ENCODE peak calls at places on chromosome 5, in ten cellular contexts. One of them, this sample, is unnamed.

GRCh38 chr5:120446068-120446492 is 18.0 kb upstream of the PRR16 start:
- DNase-seq in foreskin keratinocyte: peak
- DNase-seq in A673: peak
- DNase-seq in astrocyte of the spinal cord: peak
- DNase-seq in AG10803: peak
- DNase-seq in endothelial cell: no peak
- DNase-seq in astrocyte of the cerebellum: peak
- DNase-seq in D721Med: no peak
- DNase-seq in neural progenitor cell: no peak
- DNase-seq in RWPE1: peak
- DNase-seq in this sample: peak

GRCh38 chr5:168916852-168917251 is 337.7 kb upstream of the PANK3 start:
- DNase-seq in endothelial cell: no peak
- DNase-seq in D721Med: no peak
- DNase-seq in neural progenitor cell: no peak
- DNase-seq in astrocyte of the cerebellum: no peak
- DNase-seq in RWPE1: peak
- DNase-seq in foreskin keratinocyte: peak
- DNase-seq in AG10803: peak
- DNase-seq in astrocyte of the spinal cord: no peak
- DNase-seq in A673: no peak
- DNase-seq in this sample: peak

GRCh38 chr5:122965111-122965510 is 71.4 kb downstream of the PPIC start:
- DNase-seq in AG10803: no peak
- DNase-seq in endothelial cell: no peak
- DNase-seq in A673: no peak
- DNase-seq in D721Med: no peak
- DNase-seq in astrocyte of the cerebellum: no peak
- DNase-seq in astrocyte of the spinal cord: no peak
- DNase-seq in foreskin keratinocyte: no peak
- DNase-seq in RWPE1: no peak
- DNase-seq in neural progenitor cell: peak
- DNase-seq in this sample: no peak

GRCh38 chr5:24245821-24246220 is 399.0 kb downstream of the CDH10 start:
- DNase-seq in A673: no peak
- DNase-seq in endothelial cell: no peak
- DNase-seq in astrocyte of the spinal cord: no peak
- DNase-seq in astrocyte of the cerebellum: no peak
- DNase-seq in RWPE1: no peak
- DNase-seq in D721Med: no peak
- DNase-seq in foreskin keratinocyte: no peak
- DNase-seq in neural progenitor cell: no peak
- DNase-seq in AG10803: no peak
- DNase-seq in this sample: no peak

GRCh38 chr5:54905246-54905770 is 80.1 kb downstream of the ESM1 start:
- DNase-seq in foreskin keratinocyte: no peak
- DNase-seq in RWPE1: no peak
- DNase-seq in A673: no peak
- DNase-seq in AG10803: peak
- DNase-seq in D721Med: no peak
- DNase-seq in neural progenitor cell: no peak
- DNase-seq in endothelial cell: no peak
- DNase-seq in astrocyte of the spinal cord: no peak
- DNase-seq in astrocyte of the cerebellum: no peak
- DNase-seq in this sample: no peak

GRCh38 chr5:129410488-129410887 is 49.6 kb upstream of the ADAMTS19 start:
- DNase-seq in astrocyte of the cerebellum: no peak
- DNase-seq in A673: no peak
- DNase-seq in foreskin keratinocyte: no peak
- DNase-seq in D721Med: no peak
- DNase-seq in endothelial cell: no peak
- DNase-seq in AG10803: no peak
- DNase-seq in RWPE1: no peak
- DNase-seq in astrocyte of the spinal cord: no peak
- DNase-seq in neural progenitor cell: peak
- DNase-seq in this sample: no peak

GRCh38 chr5:43315262-43315661 is 2.0 kb upstream of the HMGCS1 start:
- DNase-seq in astrocyte of the spinal cord: no peak
- DNase-seq in neural progenitor cell: no peak
- DNase-seq in D721Med: no peak
- DNase-seq in astrocyte of the cerebellum: no peak
- DNase-seq in foreskin keratinocyte: peak
- DNase-seq in RWPE1: peak
- DNase-seq in endothelial cell: no peak
- DNase-seq in A673: no peak
- DNase-seq in AG10803: no peak
- DNase-seq in this sample: peak

GRCh38 chr5:150189728-150190502 is at the start of gene SLC6A7:
- DNase-seq in AG10803: no peak
- DNase-seq in A673: no peak
- DNase-seq in RWPE1: no peak
- DNase-seq in astrocyte of the spinal cord: no peak
- DNase-seq in foreskin keratinocyte: no peak
- DNase-seq in endothelial cell: no peak
- DNase-seq in D721Med: no peak
- DNase-seq in astrocyte of the cerebellum: no peak
- DNase-seq in neural progenitor cell: peak
- DNase-seq in this sample: no peak

GRCh38 chr5:99000878-99001277 is 72.1 kb upstream of the CHD1 start:
- DNase-seq in AG10803: no peak
- DNase-seq in A673: no peak
- DNase-seq in astrocyte of the cerebellum: no peak
- DNase-seq in D721Med: no peak
- DNase-seq in foreskin keratinocyte: no peak
- DNase-seq in astrocyte of the spinal cord: no peak
- DNase-seq in endothelial cell: no peak
- DNase-seq in neural progenitor cell: no peak
- DNase-seq in RWPE1: peak
- DNase-seq in this sample: no peak

GRCh38 chr5:73822989-73823339 is 197.0 kb downstream of the ARHGEF28 start:
- DNase-seq in D721Med: no peak
- DNase-seq in AG10803: no peak
- DNase-seq in A673: no peak
- DNase-seq in endothelial cell: no peak
- DNase-seq in astrocyte of the cerebellum: no peak
- DNase-seq in astrocyte of the spinal cord: peak
- DNase-seq in foreskin keratinocyte: peak
- DNase-seq in neural progenitor cell: no peak
- DNase-seq in RWPE1: peak
- DNase-seq in this sample: no peak

GRCh38 chr5:139162448-139162847 is 35.7 kb downstream of the SIL1 start:
- DNase-seq in D721Med: no peak
- DNase-seq in neural progenitor cell: no peak
- DNase-seq in astrocyte of the spinal cord: no peak
- DNase-seq in RWPE1: no peak
- DNase-seq in foreskin keratinocyte: no peak
- DNase-seq in A673: no peak
- DNase-seq in endothelial cell: no peak
- DNase-seq in astrocyte of the cerebellum: no peak
- DNase-seq in AG10803: no peak
- DNase-seq in this sample: no peak

GRCh38 chr5:34959323-34959722 is 30.0 kb downstream of the DNAJC21 start:
- DNase-seq in AG10803: peak
- DNase-seq in neural progenitor cell: no peak
- DNase-seq in endothelial cell: no peak
- DNase-seq in foreskin keratinocyte: peak
- DNase-seq in astrocyte of the cerebellum: peak
- DNase-seq in RWPE1: peak
- DNase-seq in A673: no peak
- DNase-seq in astrocyte of the spinal cord: peak
- DNase-seq in D721Med: no peak
- DNase-seq in this sample: peak

GRCh38 chr5:88140396-88140862 is 128.2 kb downstream of the TMEM161B start:
- DNase-seq in astrocyte of the spinal cord: no peak
- DNase-seq in neural progenitor cell: peak
- DNase-seq in endothelial cell: peak
- DNase-seq in astrocyte of the cerebellum: no peak
- DNase-seq in AG10803: no peak
- DNase-seq in foreskin keratinocyte: no peak
- DNase-seq in RWPE1: peak
- DNase-seq in A673: no peak
- DNase-seq in D721Med: no peak
- DNase-seq in this sample: no peak

GRCh38 chr5:127373858-127374491 is 83.4 kb downstream of the MEGF10 start:
- DNase-seq in RWPE1: no peak
- DNase-seq in foreskin keratinocyte: no peak
- DNase-seq in D721Med: no peak
- DNase-seq in astrocyte of the cerebellum: no peak
- DNase-seq in AG10803: no peak
- DNase-seq in A673: peak
- DNase-seq in endothelial cell: no peak
- DNase-seq in neural progenitor cell: peak
- DNase-seq in astrocyte of the spinal cord: no peak
- DNase-seq in this sample: no peak

GRCh38 chr5:31934156-31934555 is 240.0 kb downstream of the GOLPH3 start:
- DNase-seq in D721Med: no peak
- DNase-seq in astrocyte of the cerebellum: no peak
- DNase-seq in neural progenitor cell: peak
- DNase-seq in endothelial cell: no peak
- DNase-seq in AG10803: no peak
- DNase-seq in A673: peak
- DNase-seq in foreskin keratinocyte: no peak
- DNase-seq in RWPE1: no peak
- DNase-seq in astrocyte of the spinal cord: no peak
- DNase-seq in this sample: no peak

DNA sequence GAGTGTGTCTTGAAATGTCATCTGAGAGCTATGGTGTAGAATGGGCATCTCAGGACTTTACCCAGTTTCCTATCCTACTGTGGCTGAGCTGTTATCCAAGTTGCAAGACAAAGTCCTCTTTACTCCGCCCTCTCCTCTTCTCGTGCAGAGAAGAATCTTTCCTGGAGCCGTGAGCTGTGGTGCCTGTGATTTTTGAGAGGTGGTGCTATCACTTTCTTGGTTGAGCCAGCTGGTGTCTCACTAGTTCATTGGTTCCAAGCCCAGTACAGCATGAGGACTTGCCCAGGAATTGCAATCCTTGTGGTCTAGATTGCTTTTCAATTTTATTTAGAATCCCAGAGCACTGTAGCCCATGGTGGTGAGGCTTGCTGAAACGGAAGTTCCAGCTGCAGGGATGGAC is 2300.3 kb downstream of the MAT2B start:
- DNase-seq in AG10803: no peak
- DNase-seq in A673: peak
- DNase-seq in astrocyte of the cerebellum: no peak
- DNase-seq in endothelial cell: no peak
- DNase-seq in RWPE1: no peak
- DNase-seq in neural progenitor cell: peak
- DNase-seq in foreskin keratinocyte: no peak
- DNase-seq in D721Med: no peak
- DNase-seq in astrocyte of the spinal cord: no peak
- DNase-seq in this sample: no peak
- TF ChIP-seq CTCF in AG10803: no peak
- TF ChIP-seq CTCF in A673: no peak
- TF ChIP-seq CTCF in astrocyte of the cerebellum: no peak
- TF ChIP-seq CTCF in endothelial cell: no peak
- TF ChIP-seq CTCF in RWPE1: no peak
- TF ChIP-seq CTCF in neural progenitor cell: peak
- TF ChIP-seq CTCF in foreskin keratinocyte: no peak
- TF ChIP-seq CTCF in D721Med: peak
- TF ChIP-seq CTCF in astrocyte of the spinal cord: no peak
- TF ChIP-seq CTCF in this sample: no peak

GRCh38 chr5:144473650-144474049 is 303.0 kb downstream of the KCTD16 start:
- DNase-seq in neural progenitor cell: no peak
- DNase-seq in AG10803: no peak
- DNase-seq in A673: no peak
- DNase-seq in RWPE1: no peak
- DNase-seq in astrocyte of the cerebellum: no peak
- DNase-seq in endothelial cell: no peak
- DNase-seq in D721Med: no peak
- DNase-seq in astrocyte of the spinal cord: no peak
- DNase-seq in foreskin keratinocyte: no peak
- DNase-seq in this sample: no peak

GRCh38 chr5:144465441-144465840 is 294.8 kb downstream of the KCTD16 start:
- DNase-seq in astrocyte of the spinal cord: no peak
- DNase-seq in astrocyte of the cerebellum: no peak
- DNase-seq in endothelial cell: no peak
- DNase-seq in D721Med: no peak
- DNase-seq in A673: no peak
- DNase-seq in foreskin keratinocyte: no peak
- DNase-seq in neural progenitor cell: no peak
- DNase-seq in AG10803: no peak
- DNase-seq in RWPE1: no peak
- DNase-seq in this sample: no peak

GRCh38 chr5:144469106-144469505 is 298.4 kb downstream of the KCTD16 start:
- DNase-seq in astrocyte of the spinal cord: peak
- DNase-seq in AG10803: peak
- DNase-seq in RWPE1: no peak
- DNase-seq in neural progenitor cell: no peak
- DNase-seq in foreskin keratinocyte: no peak
- DNase-seq in astrocyte of the cerebellum: peak
- DNase-seq in A673: no peak
- DNase-seq in D721Med: no peak
- DNase-seq in endothelial cell: no peak
- DNase-seq in this sample: peak

GRCh38 chr5:144468542-144468941 is 297.9 kb downstream of the KCTD16 start:
- DNase-seq in foreskin keratinocyte: no peak
- DNase-seq in endothelial cell: no peak
- DNase-seq in RWPE1: no peak
- DNase-seq in astrocyte of the spinal cord: peak
- DNase-seq in A673: no peak
- DNase-seq in astrocyte of the cerebellum: no peak
- DNase-seq in AG10803: no peak
- DNase-seq in D721Med: no peak
- DNase-seq in neural progenitor cell: no peak
- DNase-seq in this sample: no peak

GRCh38 chr5:144467795-144468194 is 297.1 kb downstream of the KCTD16 start:
- DNase-seq in RWPE1: peak
- DNase-seq in neural progenitor cell: peak
- DNase-seq in astrocyte of the spinal cord: peak
- DNase-seq in D721Med: no peak
- DNase-seq in foreskin keratinocyte: no peak
- DNase-seq in A673: peak
- DNase-seq in astrocyte of the cerebellum: peak
- DNase-seq in AG10803: peak
- DNase-seq in endothelial cell: peak
- DNase-seq in this sample: peak
- TF ChIP-seq CTCF in RWPE1: peak
- TF ChIP-seq CTCF in neural progenitor cell: peak
- TF ChIP-seq CTCF in astrocyte of the spinal cord: peak
- TF ChIP-seq CTCF in D721Med: peak
- TF ChIP-seq CTCF in foreskin keratinocyte: peak
- TF ChIP-seq CTCF in A673: peak
- TF ChIP-seq CTCF in astrocyte of the cerebellum: peak
- TF ChIP-seq CTCF in AG10803: peak
- TF ChIP-seq CTCF in endothelial cell: no peak
- TF ChIP-seq CTCF in this sample: peak

GRCh38 chr5:147690595-147690994 is 91.9 kb downstream of the JAKMIP2 start:
- DNase-seq in D721Med: no peak
- DNase-seq in neural progenitor cell: no peak
- DNase-seq in endothelial cell: no peak
- DNase-seq in AG10803: no peak
- DNase-seq in A673: no peak
- DNase-seq in astrocyte of the cerebellum: no peak
- DNase-seq in astrocyte of the spinal cord: no peak
- DNase-seq in foreskin keratinocyte: peak
- DNase-seq in RWPE1: peak
- DNase-seq in this sample: no peak
- TF ChIP-seq CTCF in D721Med: peak
- TF ChIP-seq CTCF in neural progenitor cell: no peak
- TF ChIP-seq CTCF in endothelial cell: no peak
- TF ChIP-seq CTCF in AG10803: no peak
- TF ChIP-seq CTCF in A673: peak
- TF ChIP-seq CTCF in astrocyte of the cerebellum: no peak
- TF ChIP-seq CTCF in astrocyte of the spinal cord: no peak
- TF ChIP-seq CTCF in foreskin keratinocyte: peak
- TF ChIP-seq CTCF in RWPE1: no peak
- TF ChIP-seq CTCF in this sample: peak

GRCh38 chr5:176388341-176389113 is at the start of the genes HIGD2A and NOP16:
- DNase-seq in RWPE1: peak
- DNase-seq in endothelial cell: peak
- DNase-seq in AG10803: peak
- DNase-seq in foreskin keratinocyte: peak
- DNase-seq in A673: peak
- DNase-seq in astrocyte of the spinal cord: peak
- DNase-seq in astrocyte of the cerebellum: peak
- DNase-seq in D721Med: peak
- DNase-seq in neural progenitor cell: peak
- DNase-seq in this sample: peak
- TF ChIP-seq CTCF in RWPE1: no peak
- TF ChIP-seq CTCF in endothelial cell: no peak
- TF ChIP-seq CTCF in AG10803: no peak
- TF ChIP-seq CTCF in foreskin keratinocyte: no peak
- TF ChIP-seq CTCF in A673: no peak
- TF ChIP-seq CTCF in astrocyte of the spinal cord: no peak
- TF ChIP-seq CTCF in astrocyte of the cerebellum: no peak
- TF ChIP-seq CTCF in D721Med: no peak
- TF ChIP-seq CTCF in neural progenitor cell: no peak
- TF ChIP-seq CTCF in this sample: no peak